ENCODE peak calls at places on chromosomes 5 and 9, in eight cellular contexts. S is A549; Q is NT2/D1; T is brain microvascular endothelial cell; W is CD4-positive, alpha-beta memory T cell; M is hepatocyte; K is adipocyte; P is heart right ventricle. F is an unnamed sample.

GRCh38 chr5:146794326-146795029 is 84.1 kb downstream of the PPP2R2B start:
- DNase-seq in S (no peak), Q (no peak), T (no peak), W (no peak), M (no peak), K (no peak), P (no peak), F (no peak)

GRCh38 chr9:118306773-118307172 is 602.6 kb downstream of the TLR4 start:
- DNase-seq in S (no peak), Q (no peak), T (no peak), W (no peak), M (no peak), K (no peak), P (no peak), F (no peak)

GRCh38 chr5:76927961-76928360 is 24.9 kb upstream of the CRHBP start:
- DNase-seq in S (no peak), Q (no peak), T (no peak), W (no peak), M (no peak), K (no peak), P (no peak), F (no peak)

GRCh38 chr9:90921104-90921503 is 119.5 kb downstream of the SYK start:
- DNase-seq in S (no peak), Q (no peak), T (no peak), W (no peak), M (peak; percentile 25), K (peak; percentile 14), P (peak; percentile 77), F (no peak)

GRCh38 chr5:7644723-7645122 is 206.2 kb downstream of the CFAP90 start:
- DNase-seq in S (no peak), Q (no peak), T (no peak), W (no peak), M (no peak), K (no peak), P (no peak), F (no peak)

GRCh38 chr9:125538092-125538473 is 168.9 kb downstream of the MAPKAP1 start:
- DNase-seq in S (peak; percentile 78), Q (no peak), T (peak; percentile 91), W (no peak), M (peak; percentile 66), K (peak; percentile 93), P (peak; percentile 30), F (no peak)

GRCh38 chr9:14687042-14687719 is 6.1 kb downstream of the ZDHHC21 start:
- DNase-seq in S (no peak), Q (no peak), T (peak; percentile 87), W (no peak), M (no peak), K (peak; percentile 42), P (no peak), F (peak; percentile 32)

GRCh38 chr9:70477146-70477745 is 62.8 kb upstream of the KLF9 start:
- DNase-seq in S (no peak), Q (no peak), T (no peak), W (no peak), M (no peak), K (no peak), P (no peak), F (peak; percentile 88)

GRCh38 chr5:59571077-59571476 is 322.4 kb downstream of the PDE4D start:
- DNase-seq in S (no peak), Q (no peak), T (no peak), W (no peak), M (no peak), K (no peak), P (no peak), F (no peak)

GRCh38 chr5:131264453-131265200 is 774 bp downstream of the CDC42SE2 start:
- DNase-seq in S (no peak), Q (no peak), T (no peak), W (no peak), M (peak; percentile 46), K (peak; percentile 63), P (no peak), F (no peak)

GRCh38 chr5:83368317-83368716 is 103.2 kb upstream of the VCAN start:
- DNase-seq in S (no peak), Q (no peak), T (peak; percentile 57), W (no peak), M (no peak), K (peak; percentile 74), P (peak; percentile 8), F (no peak)

GRCh38 chr5:385321-385720 is 57.7 kb upstream of the EXOC3 start:
- DNase-seq in S (no peak), Q (no peak), T (no peak), W (no peak), M (no peak), K (no peak), P (no peak), F (no peak)

GRCh38 chr9:16039988-16040761 is 487.3 kb downstream of the CCDC171 start:
- DNase-seq in S (no peak), Q (no peak), T (peak; percentile 81), W (no peak), M (peak; percentile 39), K (no peak), P (no peak), F (peak; percentile 71)

GRCh38 chr9:98491778-98492177 is 217.0 kb downstream of the GABBR2 start:
- DNase-seq in S (no peak), Q (peak; percentile 47), T (peak; percentile 62), W (no peak), M (peak; percentile 30), K (peak; percentile 74), P (peak; percentile 41), F (peak; percentile 48)

GRCh38 chr9:18442629-18443491 is 31.1 kb upstream of the ADAMTSL1 start:
- DNase-seq in S (peak; percentile 55), Q (peak; percentile 84), T (peak; percentile 78), W (peak; percentile 14), M (peak; percentile 86), K (peak; percentile 91), P (peak; percentile 74), F (peak; percentile 47)

GRCh38 chr5:12743582-12743981 is 839.3 kb upstream of the CTNND2 start:
- DNase-seq in S (no peak), Q (no peak), T (no peak), W (no peak), M (no peak), K (no peak), P (no peak), F (no peak)

GRCh38 chr5:59357421-59357977 is 536.0 kb downstream of the PDE4D start:
- DNase-seq in S (no peak), Q (no peak), T (peak; percentile 93), W (no peak), M (peak; percentile 27), K (no peak), P (peak; percentile 11), F (peak; percentile 77)

GRCh38 chr5:32326216-32326772 is 13.6 kb upstream of the MTMR12 start:
- DNase-seq in S (no peak), Q (no peak), T (peak; percentile 16), W (no peak), M (no peak), K (no peak), P (no peak), F (no peak)

GRCh38 chr9:35658894-35659220 is 765 bp downstream of the CCDC107 start:
- DNase-seq in S (no peak), Q (no peak), T (peak; percentile 44), W (no peak), M (peak; percentile 37), K (peak; percentile 54), P (no peak), F (no peak)

GRCh38 chr9:137463194-137463930 is 4.2 kb upstream of the NSMF start:
- DNase-seq in S (no peak), Q (no peak), T (no peak), W (no peak), M (no peak), K (no peak), P (no peak), F (no peak)

GRCh38 chr5:78405820-78406750 is 45.7 kb downstream of the SCAMP1 start:
- DNase-seq in S (peak; percentile 33), Q (no peak), T (peak; percentile 18), W (no peak), M (no peak), K (peak; percentile 43), P (no peak), F (no peak)

GRCh38 chr9:129301941-129302340 is 123.9 kb upstream of the IER5L start:
- DNase-seq in S (no peak), Q (no peak), T (no peak), W (no peak), M (no peak), K (no peak), P (no peak), F (no peak)

DNA sequence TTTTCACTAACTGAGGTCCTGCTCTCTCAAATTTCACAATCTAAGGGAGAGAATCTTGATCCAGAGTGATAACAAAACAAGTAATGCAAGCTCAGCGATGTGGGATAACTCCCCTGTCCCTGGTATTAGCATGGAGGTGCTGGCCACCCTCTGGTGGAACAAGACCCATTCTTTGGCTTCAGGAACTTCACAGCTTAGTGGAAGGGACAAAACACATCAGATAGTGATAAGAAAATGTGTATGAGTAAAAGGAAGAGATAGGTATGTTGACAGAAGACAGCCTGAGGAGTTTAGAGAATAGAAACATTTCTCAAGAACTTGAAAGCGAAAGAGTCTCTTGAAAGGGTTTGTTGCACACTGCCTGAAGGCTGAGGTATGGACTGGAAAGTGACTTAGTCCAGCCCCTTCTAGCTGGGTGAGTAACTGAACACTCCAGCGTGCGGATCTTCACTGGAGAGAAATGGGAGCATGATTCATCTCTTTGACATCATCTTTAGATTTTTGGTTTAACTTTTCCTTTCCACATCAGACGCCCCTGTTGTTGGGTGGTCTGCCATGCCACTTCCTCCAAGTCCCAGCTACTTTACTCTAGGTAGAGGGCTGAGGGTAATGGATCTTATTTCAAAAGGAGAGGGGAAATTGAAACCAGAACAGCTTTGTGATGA is 25.4 kb upstream of the ZSWIM6 start:
- DNase-seq in S (no peak), Q (no peak), T (peak; percentile 87), W (no peak), M (peak; percentile 76), K (peak; percentile 82), P (no peak), F (no peak)
- H3K4me3 ChIP-seq in S (no peak overlapping the region), Q (no peak overlapping the region), T (no peak overlapping the region), W (no peak overlapping the region), M (no peak overlapping the region), K (peak overlapping the region; percentile 56), P (no peak overlapping the region), F (no peak overlapping the region)

GRCh38 chr9:124295097-124295794 is 37.5 kb downstream of the NEK6 start:
- DNase-seq in S (no peak), Q (no peak), T (no peak), W (no peak), M (peak; percentile 32), K (no peak), P (no peak), F (no peak)
- H3K4me3 ChIP-seq in S (no peak overlapping the region), Q (no peak overlapping the region), T (no peak overlapping the region), W (no peak overlapping the region), M (no peak overlapping the region), K (no peak overlapping the region), P (no peak overlapping the region), F (no peak overlapping the region)

GRCh38 chr9:127253446-127253845 is 11.1 kb upstream of the GARNL3 start:
- DNase-seq in S (no peak), Q (peak; percentile 63), T (no peak), W (no peak), M (no peak), K (no peak), P (no peak), F (no peak)
- H3K4me3 ChIP-seq in S (no peak overlapping the region), Q (no peak overlapping the region), T (no peak overlapping the region), W (no peak overlapping the region), M (no peak overlapping the region), K (no peak overlapping the region), P (no peak overlapping the region), F (no peak overlapping the region)

DNA sequence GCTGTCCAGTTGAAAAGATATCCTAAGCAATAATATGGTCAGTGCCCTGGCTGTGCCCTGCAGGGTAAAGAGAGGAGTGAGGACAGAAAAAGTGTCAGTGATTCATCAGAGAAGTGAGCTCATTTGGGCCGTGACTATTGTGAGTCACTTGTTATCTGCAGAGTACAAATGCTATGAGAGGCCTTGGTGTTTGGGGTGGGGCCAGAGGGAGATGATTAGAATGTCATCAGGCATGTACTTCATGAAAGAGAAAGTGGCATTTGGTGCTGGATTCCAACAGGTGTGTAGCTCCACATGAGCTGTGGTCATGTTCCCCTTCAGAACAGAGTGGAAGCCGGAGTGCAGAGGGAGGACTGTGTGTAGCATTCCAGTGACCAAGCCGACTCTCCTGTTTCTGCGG is 174.1 kb downstream of the KDM4C start:
- DNase-seq in S (no peak), Q (no peak), T (peak; percentile 92), W (no peak), M (peak; percentile 78), K (peak; percentile 67), P (peak; percentile 54), F (peak; percentile 52)
- H3K4me3 ChIP-seq in S (no peak overlapping the region), Q (no peak overlapping the region), T (no peak overlapping the region), W (no peak overlapping the region), M (no peak overlapping the region), K (peak overlapping the region; percentile 26), P (no peak overlapping the region), F (no peak overlapping the region)